ENCODE peak calls at places on chromosomes 13 and 19, in ten cellular contexts. Y is IMR-90; V is body of pancreas; I is ovary; K is HCT116; J is CD8-positive, alpha-beta T cell; E is right lobe of liver; O is suprapubic skin; N is ascending aorta; T is esophagus squamous epithelium. H is an unnamed sample.

GRCh38 chr13:30158774-30159445 is 148.4 kb downstream of the KATNAL1 start:
- DNase-seq in Y (peak; percentile 71), V (no peak), I (no peak), K (no peak), J (no peak), E (no peak), O (no peak), N (no peak), T (no peak), H (no peak)

GRCh38 chr13:23578411-23579071 is 8.3 kb downstream of the TNFRSF19 start:
- DNase-seq in Y (peak; percentile 69), V (peak; percentile 86), I (peak; percentile 74), K (no peak), J (peak; percentile 48), E (peak; percentile 82), O (peak; percentile 87), N (no peak), T (no peak), H (no peak)

GRCh38 chr19:1942934-1943555 is 2.1 kb downstream of the CSNK1G2 start:
- DNase-seq in Y (no peak), V (no peak), I (no peak), K (no peak), J (no peak), E (no peak), O (no peak), N (no peak), T (no peak), H (no peak)

GRCh38 chr19:5356918-5357317 is 16.3 kb upstream of the PTPRS start:
- DNase-seq in Y (no peak), V (no peak), I (no peak), K (no peak), J (no peak), E (no peak), O (no peak), N (no peak), T (no peak), H (no peak)

GRCh38 chr19:11435833-11436313 is 438 bp downstream of the PRKCSH start:
- DNase-seq in Y (peak; percentile 31), V (no peak), I (no peak), K (no peak), J (no peak), E (peak; percentile 60), O (no peak), N (no peak), T (peak; percentile 20), H (no peak)

GRCh38 chr19:17020823-17021222 is 5.8 kb downstream of the CPAMD8 start:
- DNase-seq in Y (no peak), V (no peak), I (no peak), K (peak; percentile 15), J (no peak), E (no peak), O (no peak), N (no peak), T (no peak), H (no peak)

GRCh38 chr19:24052811-24053210 is 34.2 kb upstream of the ZNF254 start:
- DNase-seq in Y (peak; percentile 59), V (no peak), I (no peak), K (no peak), J (no peak), E (no peak), O (no peak), N (no peak), T (no peak), H (no peak)

GRCh38 chr13:87656311-87656710 is 14.9 kb upstream of the SLITRK5 start:
- DNase-seq in Y (no peak), V (no peak), I (no peak), K (no peak), J (no peak), E (no peak), O (no peak), N (no peak), T (no peak), H (no peak)

GRCh38 chr19:52070496-52070895 is 21.9 kb upstream of the ZNF432 start:
- DNase-seq in Y (peak; percentile 44), V (no peak), I (no peak), K (no peak), J (no peak), E (no peak), O (no peak), N (no peak), T (no peak), H (no peak)

GRCh38 chr13:53781941-53782340 is 753.3 kb downstream of the OLFM4 start:
- DNase-seq in Y (no peak), V (no peak), I (no peak), K (no peak), J (no peak), E (no peak), O (no peak), N (no peak), T (no peak), H (no peak)

GRCh38 chr19:47699360-47699917 is 13.8 kb upstream of the EHD2 start:
- DNase-seq in Y (peak; percentile 34), V (peak; percentile 67), I (peak; percentile 52), K (no peak), J (peak; percentile 15), E (no peak), O (no peak), N (no peak), T (no peak), H (no peak)

GRCh38 chr13:95553614-95554385 is 1.3 kb downstream of the CLDN10 start:
- DNase-seq in Y (no peak), V (peak; percentile 79), I (no peak), K (no peak), J (no peak), E (no peak), O (no peak), N (no peak), T (no peak), H (no peak)

GRCh38 chr13:107838592-107839161 is 376.7 kb downstream of the LIG4 start:
- DNase-seq in Y (no peak), V (no peak), I (no peak), K (no peak), J (no peak), E (no peak), O (no peak), N (no peak), T (no peak), H (no peak)

GRCh38 chr13:23372264-23372905 is 61.1 kb downstream of the SACS start:
- DNase-seq in Y (peak; percentile 87), V (no peak), I (no peak), K (no peak), J (no peak), E (no peak), O (no peak), N (no peak), T (no peak), H (no peak)

GRCh38 chr19:9721861-9722260 is 46.7 kb downstream of the ZNF846 start:
- DNase-seq in Y (no peak), V (no peak), I (no peak), K (no peak), J (no peak), E (no peak), O (no peak), N (no peak), T (no peak), H (no peak)

GRCh38 chr19:3801412-3802096 is 15.4 kb upstream of the MATK start:
- DNase-seq in Y (no peak), V (peak; percentile 21), I (no peak), K (no peak), J (peak; percentile 57), E (no peak), O (no peak), N (no peak), T (no peak), H (no peak)

GRCh38 chr19:58328999-58329398 is 2.2 kb downstream of the ZSCAN22 start:
- DNase-seq in Y (no peak), V (no peak), I (no peak), K (no peak), J (no peak), E (no peak), O (no peak), N (no peak), T (no peak), H (no peak)

GRCh38 chr19:17079710-17080440 is 4.3 kb downstream of the MYO9B start:
- DNase-seq in Y (peak; percentile 99), V (peak; percentile 44), I (peak; percentile 45), K (peak; percentile 61), J (peak; percentile 42), E (no peak), O (peak; percentile 89), N (peak; percentile 74), T (peak; percentile 49), H (peak; percentile 74)

GRCh38 chr13:95704510-95704909 is 27.6 kb downstream of the DNAJC3 start:
- DNase-seq in Y (no peak), V (peak; percentile 73), I (no peak), K (no peak), J (no peak), E (no peak), O (no peak), N (no peak), T (no peak), H (no peak)

GRCh38 chr19:19602136-19602712 is 16.3 kb downstream of the PBX4 start:
- DNase-seq in Y (no peak), V (no peak), I (no peak), K (no peak), J (no peak), E (no peak), O (no peak), N (no peak), T (no peak), H (no peak)
- H3K27ac ChIP-seq in Y (no peak overlapping the region), V (no peak overlapping the region), I (no peak overlapping the region), K (no peak overlapping the region), J (no peak overlapping the region), E (no peak overlapping the region), O (no peak overlapping the region), N (no peak overlapping the region), T (peak overlapping the region; percentile 36), H (no peak overlapping the region)

GRCh38 chr13:71672527-71672926 is 194.5 kb downstream of the DACH1 start:
- DNase-seq in Y (peak; percentile 21), V (no peak), I (no peak), K (no peak), J (no peak), E (no peak), O (no peak), N (no peak), T (no peak), H (no peak)
- TF ChIP-seq CTCF in Y (peak; percentile 34), V (no peak), I (no peak), K (no peak), J (no peak), E (no peak), O (no peak), N (no peak), T (no peak), H (no peak)

GRCh38 chr19:42078058-42078457 is 2.1 kb downstream of the ZNF574 start:
- DNase-seq in Y (no peak), V (no peak), I (no peak), K (no peak), J (no peak), E (no peak), O (no peak), N (no peak), T (no peak), H (no peak)
- H3K4me3 ChIP-seq in Y (no peak overlapping the region), V (no peak overlapping the region), I (no peak overlapping the region), K (no peak overlapping the region), J (no peak overlapping the region), E (no peak overlapping the region), O (no peak overlapping the region), N (no peak overlapping the region), T (no peak overlapping the region), H (no peak overlapping the region)

DNA sequence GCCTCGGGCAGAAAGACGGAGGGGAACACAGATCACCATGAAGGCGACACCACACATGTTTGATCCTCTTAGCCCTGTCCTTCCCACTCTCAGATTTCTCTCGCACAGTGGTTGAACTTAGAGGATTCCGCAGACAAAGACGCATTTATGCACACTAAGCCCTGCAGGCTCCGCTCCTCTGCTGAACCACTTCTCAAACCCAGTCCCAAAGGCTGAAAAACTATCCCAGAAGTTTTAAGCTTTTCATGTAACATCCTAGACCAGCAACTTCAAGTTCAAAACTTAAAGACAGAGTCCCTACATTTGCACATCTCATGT is 537.3 kb downstream of the EFNB2 start:
- DNase-seq in Y (no peak), V (no peak), I (no peak), K (no peak), J (no peak), E (no peak), O (no peak), N (no peak), T (no peak), H (no peak)
- H3K27ac ChIP-seq in Y (no peak overlapping the region), V (no peak overlapping the region), I (no peak overlapping the region), K (no peak overlapping the region), J (no peak overlapping the region), E (no peak overlapping the region), O (no peak overlapping the region), N (no peak overlapping the region), T (no peak overlapping the region), H (no peak overlapping the region)

H was measured in Panc1.